ENCODE peak calls at places on chromosomes 3 and 15, in seven cellular contexts. X is lung microvascular endothelial cell; K is GDM1; S is fibroblast of lung; H is cerebellum; G is CD8-positive, alpha-beta T cell; W is C1 segment of cervical spinal cord. O is an unnamed sample.

GRCh38 chr15:51647128-51647562 is 24.6 kb upstream of the DMXL2 start:
- DNase-seq in X (peak; percentile 52), K (peak; percentile 78), S (peak; percentile 59), H (peak; percentile 17), G (no peak), W (no peak), O (peak; percentile 37)

GRCh38 chr15:71304681-71305080 is 189.4 kb downstream of the THSD4 start:
- DNase-seq in X (no peak), K (no peak), S (no peak), H (no peak), G (no peak), W (no peak), O (no peak)

GRCh38 chr3:149977391-149977790 is 6.7 kb upstream of the PFN2 start:
- DNase-seq in X (no peak), K (no peak), S (peak; percentile 83), H (no peak), G (no peak), W (no peak), O (no peak)

GRCh38 chr15:48645558-48646330 is at the start of gene FBN1:
- DNase-seq in X (peak; percentile 92), K (no peak), S (peak; percentile 93), H (no peak), G (no peak), W (peak; percentile 8), O (peak; percentile 85)

GRCh38 chr3:49296781-49297420 is 19.9 kb upstream of the C3orf62 start:
- DNase-seq in X (peak; percentile 44), K (no peak), S (no peak), H (no peak), G (no peak), W (no peak), O (no peak)

GRCh38 chr3:183490653-183491052 is 62.2 kb upstream of the MCF2L2 start:
- DNase-seq in X (peak; percentile 90), K (peak; percentile 3), S (peak; percentile 46), H (no peak), G (peak; percentile 18), W (no peak), O (no peak)

GRCh38 chr3:143597774-143598652 is 250.3 kb downstream of the SLC9A9 start:
- DNase-seq in X (peak; percentile 33), K (no peak), S (no peak), H (no peak), G (no peak), W (no peak), O (no peak)

GRCh38 chr3:184399410-184399809 is 19.6 kb downstream of the CHRD start:
- DNase-seq in X (peak; percentile 57), K (no peak), S (peak; percentile 95), H (no peak), G (no peak), W (no peak), O (no peak)

GRCh38 chr3:65748326-65748725 is 290.4 kb downstream of the MAGI1 start:
- DNase-seq in X (no peak), K (no peak), S (no peak), H (no peak), G (no peak), W (no peak), O (no peak)

GRCh38 chr3:172153335-172153861 is 114.0 kb downstream of the FNDC3B start:
- DNase-seq in X (peak; percentile 99), K (peak; percentile 77), S (peak; percentile 100), H (peak; percentile 41), G (peak; percentile 36), W (peak; percentile 58), O (peak; percentile 33)

GRCh38 chr3:106036706-106037105 is 167.9 kb upstream of the CBLB start:
- DNase-seq in X (no peak), K (no peak), S (no peak), H (no peak), G (no peak), W (no peak), O (no peak)

GRCh38 chr3:71551286-71551919 is 32.1 kb downstream of the FOXP1 start:
- DNase-seq in X (peak; percentile 57), K (no peak), S (peak; percentile 79), H (no peak), G (no peak), W (no peak), O (no peak)

GRCh38 chr3:54967586-54968244 is 39.9 kb upstream of the LRTM1 start:
- DNase-seq in X (no peak), K (no peak), S (peak; percentile 86), H (no peak), G (no peak), W (no peak), O (no peak)

GRCh38 chr15:51281368-51281967 is 56.9 kb downstream of the CYP19A1 start:
- DNase-seq in X (peak; percentile 70), K (peak; percentile 13), S (peak; percentile 38), H (peak; percentile 34), G (no peak), W (no peak), O (peak; percentile 65)

GRCh38 chr3:110419096-110419495 is 652.5 kb upstream of the NECTIN3 start:
- DNase-seq in X (peak; percentile 10), K (no peak), S (no peak), H (no peak), G (no peak), W (no peak), O (no peak)

GRCh38 chr15:83446904-83447708 is at the start of gene SH3GL3:
- DNase-seq in X (peak; percentile 85), K (no peak), S (peak; percentile 87), H (peak; percentile 87), G (peak; percentile 9), W (peak; percentile 92), O (peak; percentile 65)

GRCh38 chr3:52609316-52609815 is 73.0 kb downstream of the UQCC5 start:
- DNase-seq in X (no peak), K (no peak), S (no peak), H (no peak), G (no peak), W (no peak), O (no peak)